ENCODE peak calls at places on chromosomes 7 and 10, in four cellular contexts. V, Y, K and N are unnamed samples.

GRCh38 chr10:26887611-26888215 is 27.0 kb upstream of the ABI1 start:
- DNase-seq in V (no peak), Y (no peak), K (no peak), N (no peak)

GRCh38 chr10:70481831-70482530 is 3.4 kb downstream of the PALD1 start:
- DNase-seq in V (peak; percentile 84), Y (peak; percentile 52), K (no peak), N (no peak)

GRCh38 chr7:1665721-1666250 is 4.3 kb upstream of the ELFN1 start:
- DNase-seq in V (peak; percentile 69), Y (peak; percentile 29), K (no peak), N (no peak)

GRCh38 chr7:75536491-75536890 is 44.4 kb downstream of the SPDYE5 start:
- DNase-seq in V (no peak), Y (no peak), K (no peak), N (no peak)

GRCh38 chr7:26443761-26444160 is 152.1 kb downstream of the SNX10 start:
- DNase-seq in V (no peak), Y (no peak), K (no peak), N (no peak)

GRCh38 chr10:123563581-123563855 is 102.6 kb upstream of the GPR26 start:
- DNase-seq in V (no peak), Y (no peak), K (no peak), N (no peak)

GRCh38 chr7:135741905-135742304 is 6.7 kb downstream of the FAM180A start:
- DNase-seq in V (no peak), Y (no peak), K (no peak), N (no peak)

GRCh38 chr7:29019896-29020295 is 61.8 kb upstream of the TRIL start:
- DNase-seq in V (no peak), Y (no peak), K (no peak), N (no peak)

GRCh38 chr10:132554053-132554990 is 16.7 kb downstream of the INPP5A start:
- DNase-seq in V (no peak), Y (no peak), K (peak; percentile 19), N (no peak)

GRCh38 chr10:64329510-64329909 is 808.3 kb downstream of the REEP3 start:
- DNase-seq in V (no peak), Y (no peak), K (no peak), N (no peak)

GRCh38 chr10:114103286-114103685 is 59.6 kb downstream of the ADRB1 start:
- DNase-seq in V (no peak), Y (no peak), K (no peak), N (no peak)

GRCh38 chr10:89129850-89130396 is 77.2 kb downstream of the CH25H start:
- DNase-seq in V (peak; percentile 33), Y (peak; percentile 15), K (no peak), N (no peak)

GRCh38 chr10:103645141-103646054 is 151.9 kb downstream of the NEURL1 start:
- DNase-seq in V (peak; percentile 59), Y (peak; percentile 88), K (peak; percentile 43), N (no peak)

GRCh38 chr10:46033602-46034011 is 3.2 kb upstream of the NCOA4 start:
- DNase-seq in V (no peak), Y (no peak), K (peak; percentile 42), N (no peak)

GRCh38 chr10:75395171-75395954 is 6.2 kb downstream of the ZNF503 start:
- DNase-seq in V (peak; percentile 56), Y (peak; percentile 70), K (peak; percentile 54), N (peak; percentile 22)

GRCh38 chr7:117872565-117873055 is 631 bp downstream of the CTTNBP2 start:
- DNase-seq in V (peak; percentile 21), Y (peak; percentile 37), K (no peak), N (peak; percentile 61)

GRCh38 chr7:149622444-149623210 is 125.0 kb upstream of the ZNF746 start:
- DNase-seq in V (no peak), Y (no peak), K (no peak), N (no peak)

GRCh38 chr7:97479740-97480290 is 252.1 kb upstream of the TAC1 start:
- DNase-seq in V (no peak), Y (no peak), K (no peak), N (no peak)

GRCh38 chr7:131595699-131596098 is 39.3 kb upstream of the PODXL start:
- DNase-seq in V (no peak), Y (no peak), K (no peak), N (no peak)
- H3K27ac ChIP-seq in V (no peak overlapping the region), Y (no peak overlapping the region), K (no peak overlapping the region), N (no peak overlapping the region)

DNA sequence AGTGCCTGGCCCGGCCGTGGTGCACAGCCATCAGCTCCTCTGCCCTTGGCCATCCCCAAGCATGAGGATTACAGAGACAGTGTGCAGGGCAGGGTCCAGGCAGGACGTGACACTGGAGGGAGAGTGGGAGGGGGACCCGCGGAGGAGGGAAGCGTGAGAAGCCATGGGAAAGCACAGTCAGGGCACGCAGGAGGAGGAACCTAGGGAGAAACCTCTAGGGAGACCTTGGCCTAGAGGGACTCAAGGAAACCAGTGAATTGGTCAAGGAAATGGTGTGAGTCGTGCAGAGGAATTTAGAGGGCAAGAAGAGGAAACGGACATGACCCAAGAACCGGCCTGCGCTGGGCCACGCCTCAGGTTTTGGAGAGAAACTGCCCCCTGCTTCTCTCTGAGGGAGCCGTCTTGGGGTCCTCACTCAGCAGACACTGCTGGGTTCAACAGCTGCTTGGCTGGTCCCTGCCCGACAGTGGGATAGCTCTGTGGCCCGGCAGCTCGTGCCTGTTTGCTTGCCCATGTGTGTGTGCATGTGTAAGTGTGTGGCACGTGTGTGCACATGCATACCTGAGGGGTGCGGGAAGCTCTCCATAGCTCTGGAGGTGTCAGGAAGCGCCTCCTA is 3.2 kb downstream of the OPN4 start:
- DNase-seq in V (peak; percentile 21), Y (no peak), K (no peak), N (no peak)
- H3K27ac ChIP-seq in V (no peak overlapping the region), Y (no peak overlapping the region), K (no peak overlapping the region), N (no peak overlapping the region)

GRCh38 chr10:99929360-99929759 is 80.4 kb downstream of the DNMBP start:
- DNase-seq in V (no peak), Y (no peak), K (peak; percentile 52), N (no peak)

GRCh38 chr10:99930731-99931550 is 78.8 kb downstream of the DNMBP start:
- DNase-seq in V (no peak), Y (no peak), K (peak; percentile 91), N (no peak)

GRCh38 chr10:99924856-99925255 is 84.9 kb downstream of the DNMBP start:
- DNase-seq in V (no peak), Y (no peak), K (no peak), N (no peak)

GRCh38 chr10:99926925-99927718 is 82.6 kb downstream of the DNMBP start:
- DNase-seq in V (peak; percentile 65), Y (peak; percentile 26), K (peak; percentile 56), N (peak; percentile 3)

GRCh38 chr10:99927719-99928280 is 81.9 kb downstream of the DNMBP start:
- DNase-seq in V (no peak), Y (no peak), K (no peak), N (no peak)
- H3K27ac ChIP-seq in V (peak overlapping the region; percentile 25), Y (no peak overlapping the region), K (peak overlapping the region; percentile 92), N (no peak overlapping the region)

GRCh38 chr7:88104732-88105131 is 115.1 kb downstream of the SRI start:
- DNase-seq in V (no peak), Y (no peak), K (no peak), N (no peak)

GRCh38 chr7:88105231-88105630 is 114.6 kb downstream of the SRI start:
- DNase-seq in V (no peak), Y (no peak), K (no peak), N (no peak)

GRCh38 chr7:88102686-88103085 is 117.2 kb downstream of the SRI start:
- DNase-seq in V (no peak), Y (no peak), K (no peak), N (no peak)

GRCh38 chr7:88106430-88106829 is 113.4 kb downstream of the SRI start:
- DNase-seq in V (no peak), Y (no peak), K (no peak), N (no peak)

DNA sequence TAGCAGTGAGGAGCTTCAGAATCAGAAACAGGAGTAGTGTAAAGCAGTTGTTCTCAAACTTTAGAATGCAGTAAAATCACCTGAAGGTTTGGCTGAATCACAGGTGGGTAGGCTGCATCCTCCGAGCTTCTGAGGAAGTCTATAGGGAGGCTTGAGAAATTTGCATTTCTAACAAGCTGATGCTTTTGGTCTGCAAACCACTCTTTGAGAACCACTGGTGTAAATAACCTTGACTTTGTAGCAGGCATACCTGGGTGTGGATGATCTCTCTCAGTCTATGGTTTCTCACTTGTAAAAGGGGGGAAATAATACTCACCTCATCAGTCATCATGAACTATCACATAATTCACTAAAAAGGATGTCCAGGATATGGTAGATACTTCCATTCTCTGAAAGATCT is 118.1 kb downstream of the SRI start:
- DNase-seq in V (no peak), Y (no peak), K (no peak), N (no peak)
- H3K27ac ChIP-seq in V (no peak overlapping the region), Y (no peak overlapping the region), K (no peak overlapping the region), N (no peak overlapping the region)

DNA sequence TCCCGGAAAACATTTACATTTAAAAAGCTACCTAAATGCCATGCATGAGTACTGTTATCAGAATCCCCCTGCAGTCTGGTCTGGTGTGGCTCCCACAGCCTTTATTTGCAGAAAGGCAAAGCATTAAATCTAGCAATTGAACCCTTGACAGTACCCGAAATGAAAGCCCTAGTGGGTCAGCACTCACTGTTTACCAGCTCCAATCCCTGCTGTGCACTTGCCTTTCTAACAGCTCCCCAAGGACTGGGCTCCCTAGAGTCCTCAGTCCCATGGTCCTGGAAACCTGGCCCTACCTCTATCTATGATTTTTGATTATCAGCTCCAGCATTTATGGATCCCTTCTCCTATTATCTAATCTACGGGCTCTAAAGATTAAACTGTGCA is 1.9 kb upstream of the MACC1 start:
- DNase-seq in V (no peak), Y (no peak), K (no peak), N (no peak)
- H3K27ac ChIP-seq in V (peak overlapping the region; percentile 1), Y (no peak overlapping the region), K (peak overlapping the region; percentile 75), N (no peak overlapping the region)

DNA sequence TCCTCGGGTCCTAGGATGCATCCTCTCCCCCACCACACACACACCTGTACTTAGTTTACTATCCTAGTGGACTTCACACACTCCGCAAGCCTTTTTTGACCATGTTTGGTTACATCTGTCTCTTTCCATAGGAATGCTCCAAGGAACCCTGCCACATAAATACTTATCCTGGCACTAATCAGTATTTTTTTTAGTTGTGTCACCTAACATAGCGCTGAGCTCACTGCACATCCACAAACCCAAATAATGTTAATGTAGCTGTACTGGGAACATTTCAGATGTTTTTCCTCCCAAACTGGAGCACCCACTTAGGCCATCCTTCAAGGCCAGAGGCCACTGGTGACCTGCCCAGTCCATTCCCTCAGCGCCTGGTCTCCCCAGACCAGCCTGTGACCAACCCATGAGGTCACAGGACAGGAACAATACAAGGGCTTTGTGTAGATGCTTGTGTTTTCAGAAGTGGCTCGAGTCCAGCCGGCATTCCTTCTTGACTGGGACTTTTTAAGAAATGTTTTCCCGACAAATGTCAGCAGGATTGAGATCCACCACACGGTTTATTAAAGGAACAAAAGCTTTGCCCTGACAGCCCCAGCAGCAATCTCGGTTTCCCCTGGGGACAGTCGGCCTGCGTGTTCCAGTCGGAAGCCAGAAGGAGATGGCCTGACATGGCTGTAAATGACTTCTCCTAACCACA is 181.4 kb downstream of the JCAD start:
- DNase-seq in V (peak; percentile 66), Y (no peak), K (no peak), N (no peak)
- H3K27ac ChIP-seq in V (peak overlapping the region; percentile 6), Y (no peak overlapping the region), K (no peak overlapping the region), N (no peak overlapping the region)

GRCh38 chr10:91050371-91051034 is 129.6 kb upstream of the ANKRD1 start:
- DNase-seq in V (no peak), Y (no peak), K (no peak), N (no peak)
- H3K27ac ChIP-seq in V (no peak overlapping the region), Y (no peak overlapping the region), K (no peak overlapping the region), N (no peak overlapping the region)